ENCODE peak calls at places on chromosomes 3 and 15, in six cellular contexts. J is H9, L is stomach, Q is tibial nerve, V is uterus, B is heart right ventricle. O is an unnamed sample.
A peak's percentile ranks its signal among the peaks of the same experiment; 100 is the strongest.

GRCh38 chr3:10423171-10423882 is 82.1 kb downstream of the ATP2B2 start:
- DNase-seq in J (peak; percentile 65), L (no peak), Q (no peak), V (no peak), B (no peak), O (no peak)

GRCh38 chr3:148971819-148972218 is 19.5 kb upstream of the GYG1 start:
- DNase-seq in J (no peak), L (peak; percentile 47), Q (no peak), V (peak; percentile 91), B (no peak), O (no peak)

GRCh38 chr3:149968216-149968615 is 2.5 kb downstream of the PFN2 start:
- DNase-seq in J (no peak), L (no peak), Q (no peak), V (no peak), B (no peak), O (no peak)

GRCh38 chr3:3189102-3189727 is 9.7 kb upstream of the CRBN start:
- DNase-seq in J (no peak), L (no peak), Q (no peak), V (no peak), B (no peak), O (no peak)

GRCh38 chr3:148790841-148791240 is 36.8 kb upstream of the CPB1 start:
- DNase-seq in J (no peak), L (no peak), Q (peak; percentile 28), V (no peak), B (no peak), O (no peak)

GRCh38 chr15:99118801-99119546 is 14.1 kb downstream of the SYNM start:
- DNase-seq in J (no peak), L (no peak), Q (no peak), V (no peak), B (peak; percentile 43), O (no peak)

GRCh38 chr3:24986635-24987034 is 441.4 kb upstream of the RARB start:
- DNase-seq in J (no peak), L (no peak), Q (no peak), V (no peak), B (no peak), O (no peak)

GRCh38 chr15:70582143-70582945 is 181.0 kb downstream of the UACA start:
- DNase-seq in J (no peak), L (no peak), Q (no peak), V (no peak), B (no peak), O (no peak)

GRCh38 chr3:179971280-179971679 is 65.5 kb downstream of the PEX5L start:
- DNase-seq in J (no peak), L (no peak), Q (no peak), V (no peak), B (no peak), O (no peak)

GRCh38 chr3:18098960-18099587 is 326.1 kb downstream of the SATB1 start:
- DNase-seq in J (peak; percentile 80), L (no peak), Q (no peak), V (no peak), B (no peak), O (no peak)

GRCh38 chr15:65386886-65387285 is 9.1 kb upstream of the IGDCC3 start:
- DNase-seq in J (no peak), L (no peak), Q (no peak), V (no peak), B (no peak), O (no peak)

GRCh38 chr15:99511529-99511864 is 54.3 kb upstream of the MEF2A start:
- DNase-seq in J (no peak), L (no peak), Q (no peak), V (no peak), B (no peak), O (no peak)

GRCh38 chr3:178494376-178494775 is 41.9 kb upstream of the KCNMB2 start:
- DNase-seq in J (no peak), L (no peak), Q (no peak), V (no peak), B (no peak), O (no peak)

GRCh38 chr3:53753518-53754183 is 92.6 kb downstream of the CHDH start:
- DNase-seq in J (no peak), L (no peak), Q (no peak), V (no peak), B (no peak), O (no peak)

GRCh38 chr3:143973352-143974021 is 1.9 kb downstream of the DIPK2A start:
- DNase-seq in J (no peak), L (no peak), Q (no peak), V (no peak), B (no peak), O (no peak)

GRCh38 chr15:39974656-39975230 is 40.8 kb downstream of the EIF2AK4 start:
- DNase-seq in J (no peak), L (no peak), Q (no peak), V (no peak), B (no peak), O (no peak)

GRCh38 chr3:129688310-129688895 is 81.9 kb upstream of the PLXND1 start:
- DNase-seq in J (peak; percentile 65), L (peak; percentile 84), Q (peak; percentile 40), V (peak; percentile 66), B (peak; percentile 75), O (peak; percentile 15)

GRCh38 chr15:83855956-83856355 is 202.0 kb downstream of the ADAMTSL3 start:
- DNase-seq in J (no peak), L (no peak), Q (no peak), V (no peak), B (no peak), O (no peak)

GRCh38 chr3:107791450-107791849 is 268.7 kb downstream of the BBX start:
- DNase-seq in J (no peak), L (no peak), Q (no peak), V (no peak), B (no peak), O (no peak)

GRCh38 chr3:129068291-129068886 is 7.8 kb downstream of the GP9 start:
- DNase-seq in J (no peak), L (no peak), Q (no peak), V (no peak), B (no peak), O (no peak)

GRCh38 chr3:124557433-124558232 is 172.6 kb upstream of the UMPS start:
- DNase-seq in J (no peak), L (peak; percentile 38), Q (no peak), V (peak; percentile 33), B (no peak), O (no peak)

GRCh38 chr3:100123112-100123511 is 8.8 kb upstream of the FILIP1L start:
- DNase-seq in J (no peak), L (no peak), Q (no peak), V (no peak), B (no peak), O (no peak)

GRCh38 chr15:33789141-33789540 is 179.2 kb upstream of the CHRM5 start:
- DNase-seq in J (no peak), L (no peak), Q (no peak), V (no peak), B (no peak), O (no peak)

DNA sequence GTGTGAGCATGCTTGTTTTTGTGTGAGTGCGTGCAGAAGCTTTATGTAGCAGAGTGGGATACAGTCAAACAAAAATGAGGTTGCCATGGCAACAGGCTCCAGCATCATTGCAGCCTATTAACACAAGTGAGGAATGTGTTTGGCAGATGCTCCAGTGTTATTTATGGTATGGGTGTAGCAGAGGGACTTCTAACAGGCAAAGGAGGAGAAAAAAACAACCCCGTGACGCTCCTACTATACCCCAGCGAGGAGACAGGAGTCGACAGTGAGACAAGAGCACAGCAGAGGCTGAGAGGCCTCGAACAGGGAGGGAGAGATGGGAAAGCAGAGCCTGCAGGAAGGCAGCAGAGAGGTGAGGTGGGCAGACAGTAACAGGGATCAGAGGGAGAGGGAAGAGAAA is 4.9 kb downstream of the ADCY5 start:
- DNase-seq in J (no peak), L (no peak), Q (no peak), V (no peak), B (no peak), O (no peak)
- H3K27me3 ChIP-seq in J (peaks cover 1% of the 10 kb centered on the region), L (peaks cover 21% of the 10 kb centered on the region), Q (no peaks in the 10 kb centered on the region), V (no peaks in the 10 kb centered on the region), B (peaks cover 21% of the 10 kb centered on the region), O (no peaks in the 10 kb centered on the region)

GRCh38 chr15:89327113-89327512 is 7.5 kb downstream of the POLG start:
- DNase-seq in J (no peak), L (no peak), Q (no peak), V (no peak), B (no peak), O (no peak)
- H3K4me1 ChIP-seq in J (no peaks in the 10 kb centered on the region), L (peaks cover 36% of the 10 kb centered on the region), Q (peaks cover 4% of the 10 kb centered on the region), V (peaks cover 8% of the 10 kb centered on the region), B (peaks cover 29% of the 10 kb centered on the region), O (peaks cover 35% of the 10 kb centered on the region)

GRCh38 chr3:186953011-186953487 is 22.7 kb downstream of the ST6GAL1 start:
- DNase-seq in J (no peak), L (no peak), Q (no peak), V (no peak), B (no peak), O (no peak)
- H3K27ac ChIP-seq in J (no peak overlapping the region), L (peak overlapping the region; percentile 54), Q (no peak overlapping the region), V (peak overlapping the region; percentile 32), B (peak overlapping the region; percentile 62), O (peak overlapping the region; percentile 62)

GRCh38 chr3:152056073-152056472 is 182.6 kb downstream of the SUCNR1 start:
- DNase-seq in J (no peak), L (no peak), Q (no peak), V (no peak), B (no peak), O (no peak)

GRCh38 chr3:152054315-152054714 is 180.9 kb downstream of the SUCNR1 start:
- DNase-seq in J (no peak), L (no peak), Q (no peak), V (no peak), B (no peak), O (no peak)

GRCh38 chr3:152058906-152059305 is 185.5 kb downstream of the SUCNR1 start:
- DNase-seq in J (no peak), L (no peak), Q (no peak), V (no peak), B (no peak), O (no peak)

GRCh38 chr3:152056481-152056880 is 183.0 kb downstream of the SUCNR1 start:
- DNase-seq in J (no peak), L (no peak), Q (no peak), V (no peak), B (no peak), O (no peak)

DNA sequence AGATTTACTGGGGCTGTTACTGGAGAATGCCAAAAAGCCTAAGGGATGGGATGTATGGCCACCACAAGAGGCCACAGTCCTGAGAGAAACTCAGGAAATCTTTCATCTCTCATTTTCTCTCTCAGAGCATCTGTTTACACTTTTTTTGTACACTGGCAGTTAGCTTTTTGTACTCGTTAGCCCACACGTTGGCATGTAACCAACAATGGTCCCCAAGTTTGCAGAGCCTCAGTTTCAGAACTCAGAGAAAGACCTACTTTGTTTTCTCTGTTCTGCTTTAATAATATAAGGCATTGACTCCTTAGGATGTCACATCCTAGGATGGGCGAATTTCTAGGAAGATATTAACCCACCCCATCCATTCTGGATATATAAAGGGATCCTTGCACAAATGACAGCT is 183.5 kb downstream of the SUCNR1 start:
- DNase-seq in J (no peak), L (no peak), Q (no peak), V (no peak), B (no peak), O (no peak)
- H3K27me3 ChIP-seq in J (no peaks in the 10 kb centered on the region), L (no peaks in the 10 kb centered on the region), Q (no peaks in the 10 kb centered on the region), V (no peaks in the 10 kb centered on the region), B (no peaks in the 10 kb centered on the region), O (no peaks in the 10 kb centered on the region)